ENCODE peak calls at places on chromosomes 2 and 18, in nine cellular contexts. G, X, L, Q, N, J, R, C and P are unnamed samples.

GRCh38 chr2:165868211-165868610 is 74.2 kb upstream of the GALNT3 start:
- DNase-seq in G (no peak), X (no peak), L (no peak), Q (no peak), N (no peak), J (no peak), R (no peak), C (no peak), P (no peak)

GRCh38 chr2:240786355-240786841 is 33.6 kb downstream of the KIF1A start:
- DNase-seq in G (no peak), X (no peak), L (no peak), Q (no peak), N (no peak), J (no peak), R (no peak), C (no peak), P (no peak)

GRCh38 chr2:197097578-197098366 is 171.3 kb upstream of the PGAP1 start:
- DNase-seq in G (peak; percentile 40), X (peak; percentile 65), L (no peak), Q (no peak), N (no peak), J (no peak), R (peak; percentile 31), C (peak; percentile 50), P (no peak)

GRCh38 chr2:157672129-157672528 is 43.5 kb upstream of the ACVR1C start:
- DNase-seq in G (no peak), X (no peak), L (no peak), Q (no peak), N (no peak), J (no peak), R (no peak), C (no peak), P (no peak)

GRCh38 chr2:37713258-37713700 is 41.8 kb upstream of the CDC42EP3 start:
- DNase-seq in G (no peak), X (no peak), L (no peak), Q (peak; percentile 6), N (no peak), J (no peak), R (peak; percentile 17), C (no peak), P (no peak)

GRCh38 chr2:216688731-216689360 is 6.5 kb downstream of the IGFBP5 start:
- DNase-seq in G (no peak), X (no peak), L (no peak), Q (no peak), N (no peak), J (no peak), R (no peak), C (no peak), P (no peak)

GRCh38 chr2:169354244-169354643 is 8.1 kb downstream of the LRP2 start:
- DNase-seq in G (no peak), X (no peak), L (no peak), Q (no peak), N (no peak), J (no peak), R (no peak), C (no peak), P (no peak)

GRCh38 chr2:134160793-134161504 is 92.9 kb upstream of the MGAT5 start:
- DNase-seq in G (peak; percentile 47), X (peak; percentile 59), L (no peak), Q (no peak), N (no peak), J (no peak), R (no peak), C (no peak), P (no peak)

GRCh38 chr18:3008546-3008945 is 4.4 kb downstream of the LPIN2 start:
- DNase-seq in G (no peak), X (no peak), L (no peak), Q (no peak), N (no peak), J (no peak), R (peak; percentile 19), C (no peak), P (no peak)

GRCh38 chr18:35683021-35683420 is 101.5 kb downstream of the GALNT1 start:
- DNase-seq in G (no peak), X (no peak), L (no peak), Q (no peak), N (no peak), J (no peak), R (no peak), C (no peak), P (no peak)

GRCh38 chr2:18829331-18829902 is 240.0 kb upstream of the NT5C1B start:
- DNase-seq in G (no peak), X (no peak), L (no peak), Q (no peak), N (no peak), J (no peak), R (peak; percentile 70), C (no peak), P (no peak)

GRCh38 chr2:120574620-120575019 is 161.0 kb upstream of the GLI2 start:
- DNase-seq in G (no peak), X (peak; percentile 2), L (no peak), Q (no peak), N (no peak), J (no peak), R (no peak), C (no peak), P (no peak)

GRCh38 chr2:235983016-235983415 is 185.2 kb downstream of the GBX2 start:
- DNase-seq in G (no peak), X (no peak), L (no peak), Q (no peak), N (no peak), J (no peak), R (no peak), C (no peak), P (no peak)

GRCh38 chr18:58761241-58761969 is 90.1 kb downstream of the MALT1 start:
- DNase-seq in G (no peak), X (no peak), L (no peak), Q (no peak), N (no peak), J (no peak), R (no peak), C (peak; percentile 19), P (no peak)

GRCh38 chr2:234368861-234369261 is 128.0 kb downstream of the ARL4C start:
- DNase-seq in G (no peak), X (no peak), L (peak; percentile 24), Q (no peak), N (peak; percentile 18), J (no peak), R (peak; percentile 5), C (peak; percentile 84), P (peak; percentile 18)

GRCh38 chr2:81242502-81242901 is 938.0 kb upstream of the LRRTM1 start:
- DNase-seq in G (no peak), X (no peak), L (no peak), Q (no peak), N (no peak), J (no peak), R (no peak), C (no peak), P (no peak)

GRCh38 chr2:150409196-150409595 is 78.3 kb downstream of the RND3 start:
- DNase-seq in G (no peak), X (no peak), L (no peak), Q (no peak), N (no peak), J (no peak), R (no peak), C (no peak), P (no peak)

GRCh38 chr18:21912339-21913239 is 172.0 kb downstream of the MIB1 start:
- DNase-seq in G (no peak), X (no peak), L (no peak), Q (no peak), N (no peak), J (no peak), R (no peak), C (no peak), P (no peak)

GRCh38 chr2:24959761-24960160 is 12.0 kb downstream of the DNAJC27 start:
- DNase-seq in G (no peak), X (no peak), L (no peak), Q (no peak), N (no peak), J (no peak), R (no peak), C (no peak), P (no peak)

GRCh38 chr2:598043-598802 is 79.0 kb downstream of the TMEM18 start:
- DNase-seq in G (no peak), X (no peak), L (no peak), Q (no peak), N (no peak), J (no peak), R (no peak), C (no peak), P (no peak)

GRCh38 chr2:240479111-240479501 is 43.6 kb downstream of the GPC1 start:
- DNase-seq in G (no peak), X (no peak), L (no peak), Q (no peak), N (no peak), J (no peak), R (no peak), C (no peak), P (no peak)

GRCh38 chr2:230244211-230244610 is 18.7 kb downstream of the SP140 start:
- DNase-seq in G (no peak), X (no peak), L (no peak), Q (no peak), N (no peak), J (no peak), R (no peak), C (no peak), P (no peak)

GRCh38 chr2:667332-668000 is 9.7 kb downstream of the TMEM18 start:
- DNase-seq in G (peak; percentile 49), X (no peak), L (no peak), Q (no peak), N (no peak), J (no peak), R (peak; percentile 43), C (no peak), P (no peak)

GRCh38 chr18:78497641-78498040 is 482.0 kb upstream of the SALL3 start:
- DNase-seq in G (no peak), X (no peak), L (no peak), Q (no peak), N (no peak), J (no peak), R (no peak), C (no peak), P (no peak)

GRCh38 chr2:68463287-68463877 is 3.7 kb downstream of the FBXO48 start:
- DNase-seq in G (no peak), X (no peak), L (no peak), Q (peak; percentile 47), N (no peak), J (no peak), R (peak; percentile 48), C (no peak), P (no peak)